ENCODE peak calls at places on chromosomes 12 and 14, in four cellular contexts. One of them, this sample, is unnamed.

GRCh38 chr12:107518868-107519267 is 166.7 kb upstream of the PWP1 start:
- DNase-seq in activated effector memory CD4-positive, alpha-beta T cell treated with anti-CD3 and anti-CD28 coated beads, Interleukin-2, amount 50 U/mL, for 16 hours: no peak
- DNase-seq in endothelial cell: no peak
- DNase-seq in NCI-H82: no peak
- DNase-seq in this sample: no peak

GRCh38 chr12:59808317-59808910 is 212.6 kb downstream of the SLC16A7 start:
- DNase-seq in activated effector memory CD4-positive, alpha-beta T cell treated with anti-CD3 and anti-CD28 coated beads, Interleukin-2, amount 50 U/mL, for 16 hours: no peak
- DNase-seq in endothelial cell: no peak
- DNase-seq in NCI-H82: peak; percentile 58
- DNase-seq in this sample: peak; percentile 24

GRCh38 chr12:55728185-55728931 is 451 bp downstream of the CD63 start:
- DNase-seq in activated effector memory CD4-positive, alpha-beta T cell treated with anti-CD3 and anti-CD28 coated beads, Interleukin-2, amount 50 U/mL, for 16 hours: peak; percentile 76
- DNase-seq in endothelial cell: peak; percentile 73
- DNase-seq in NCI-H82: peak; percentile 55
- DNase-seq in this sample: no peak

GRCh38 chr12:84842406-84843013 is 70.1 kb downstream of the SLC6A15 start:
- DNase-seq in activated effector memory CD4-positive, alpha-beta T cell treated with anti-CD3 and anti-CD28 coated beads, Interleukin-2, amount 50 U/mL, for 16 hours: no peak
- DNase-seq in endothelial cell: peak; percentile 33
- DNase-seq in NCI-H82: peak; percentile 74
- DNase-seq in this sample: no peak

GRCh38 chr12:49198431-49199155 is 9.7 kb upstream of the TUBA1A start:
- DNase-seq in activated effector memory CD4-positive, alpha-beta T cell treated with anti-CD3 and anti-CD28 coated beads, Interleukin-2, amount 50 U/mL, for 16 hours: no peak
- DNase-seq in endothelial cell: no peak
- DNase-seq in NCI-H82: peak; percentile 29
- DNase-seq in this sample: no peak

GRCh38 chr14:105837349-105838063 is 311.1 kb downstream of the TMEM121 start:
- DNase-seq in activated effector memory CD4-positive, alpha-beta T cell treated with anti-CD3 and anti-CD28 coated beads, Interleukin-2, amount 50 U/mL, for 16 hours: no peak
- DNase-seq in endothelial cell: no peak
- DNase-seq in NCI-H82: no peak
- DNase-seq in this sample: no peak

GRCh38 chr14:77124345-77125274 is 17.0 kb downstream of the ZDHHC22 start:
- DNase-seq in activated effector memory CD4-positive, alpha-beta T cell treated with anti-CD3 and anti-CD28 coated beads, Interleukin-2, amount 50 U/mL, for 16 hours: peak; percentile 88
- DNase-seq in endothelial cell: peak; percentile 76
- DNase-seq in NCI-H82: peak; percentile 14
- DNase-seq in this sample: peak; percentile 47

GRCh38 chr12:54560374-54560858 is 11.0 kb downstream of the PDE1B start:
- DNase-seq in activated effector memory CD4-positive, alpha-beta T cell treated with anti-CD3 and anti-CD28 coated beads, Interleukin-2, amount 50 U/mL, for 16 hours: peak; percentile 94
- DNase-seq in endothelial cell: peak; percentile 69
- DNase-seq in NCI-H82: peak; percentile 66
- DNase-seq in this sample: no peak

GRCh38 chr12:67593041-67593870 is 55.3 kb upstream of the DYRK2 start:
- DNase-seq in activated effector memory CD4-positive, alpha-beta T cell treated with anti-CD3 and anti-CD28 coated beads, Interleukin-2, amount 50 U/mL, for 16 hours: no peak
- DNase-seq in endothelial cell: no peak
- DNase-seq in NCI-H82: no peak
- DNase-seq in this sample: no peak

GRCh38 chr12:15038137-15038536 is 65.3 kb downstream of the PDE6H start:
- DNase-seq in activated effector memory CD4-positive, alpha-beta T cell treated with anti-CD3 and anti-CD28 coated beads, Interleukin-2, amount 50 U/mL, for 16 hours: no peak
- DNase-seq in endothelial cell: no peak
- DNase-seq in NCI-H82: no peak
- DNase-seq in this sample: no peak

GRCh38 chr14:73269729-73270651 is 32.7 kb downstream of the PAPLN start:
- DNase-seq in activated effector memory CD4-positive, alpha-beta T cell treated with anti-CD3 and anti-CD28 coated beads, Interleukin-2, amount 50 U/mL, for 16 hours: no peak
- DNase-seq in endothelial cell: peak; percentile 38
- DNase-seq in NCI-H82: peak; percentile 12
- DNase-seq in this sample: no peak

GRCh38 chr12:103560604-103561101 is 26.4 kb upstream of the STAB2 start:
- DNase-seq in activated effector memory CD4-positive, alpha-beta T cell treated with anti-CD3 and anti-CD28 coated beads, Interleukin-2, amount 50 U/mL, for 16 hours: no peak
- DNase-seq in endothelial cell: no peak
- DNase-seq in NCI-H82: no peak
- DNase-seq in this sample: no peak

GRCh38 chr14:32738206-32738871 is 200.3 kb upstream of the NPAS3 start:
- DNase-seq in activated effector memory CD4-positive, alpha-beta T cell treated with anti-CD3 and anti-CD28 coated beads, Interleukin-2, amount 50 U/mL, for 16 hours: no peak
- DNase-seq in endothelial cell: no peak
- DNase-seq in NCI-H82: no peak
- DNase-seq in this sample: no peak

GRCh38 chr14:35632276-35633071 is 98.5 kb downstream of the INSM2 start:
- DNase-seq in activated effector memory CD4-positive, alpha-beta T cell treated with anti-CD3 and anti-CD28 coated beads, Interleukin-2, amount 50 U/mL, for 16 hours: no peak
- DNase-seq in endothelial cell: no peak
- DNase-seq in NCI-H82: peak; percentile 30
- DNase-seq in this sample: no peak

GRCh38 chr12:39816671-39817185 is 197.1 kb upstream of the ABCD2 start:
- DNase-seq in activated effector memory CD4-positive, alpha-beta T cell treated with anti-CD3 and anti-CD28 coated beads, Interleukin-2, amount 50 U/mL, for 16 hours: no peak
- DNase-seq in endothelial cell: no peak
- DNase-seq in NCI-H82: no peak
- DNase-seq in this sample: no peak

GRCh38 chr12:39763071-39763893 is 143.7 kb upstream of the ABCD2 start:
- DNase-seq in activated effector memory CD4-positive, alpha-beta T cell treated with anti-CD3 and anti-CD28 coated beads, Interleukin-2, amount 50 U/mL, for 16 hours: no peak
- DNase-seq in endothelial cell: no peak
- DNase-seq in NCI-H82: no peak
- DNase-seq in this sample: no peak

GRCh38 chr12:29562167-29562776 is 64.8 kb upstream of the OVCH1 start:
- DNase-seq in activated effector memory CD4-positive, alpha-beta T cell treated with anti-CD3 and anti-CD28 coated beads, Interleukin-2, amount 50 U/mL, for 16 hours: no peak
- DNase-seq in endothelial cell: no peak
- DNase-seq in NCI-H82: no peak
- DNase-seq in this sample: no peak

GRCh38 chr12:116712458-116713303 is 25.2 kb downstream of the SPRING1 start:
- DNase-seq in activated effector memory CD4-positive, alpha-beta T cell treated with anti-CD3 and anti-CD28 coated beads, Interleukin-2, amount 50 U/mL, for 16 hours: no peak
- DNase-seq in endothelial cell: no peak
- DNase-seq in NCI-H82: no peak
- DNase-seq in this sample: no peak

GRCh38 chr14:20331048-20331613 is 1.9 kb downstream of the CCNB1IP1 start:
- DNase-seq in activated effector memory CD4-positive, alpha-beta T cell treated with anti-CD3 and anti-CD28 coated beads, Interleukin-2, amount 50 U/mL, for 16 hours: no peak
- DNase-seq in endothelial cell: no peak
- DNase-seq in NCI-H82: peak; percentile 10
- DNase-seq in this sample: no peak